ENCODE peak calls at places on chromosomes 13 and 19, in seven cellular contexts. P is stimulated activated naive CD4-positive, alpha-beta T cell treated with Interleukin-2 at 50 U/mL for 16 hours; I is AG04450; Y is choroid plexus epithelial cell; F is SW480; A is Ammon's horn; X is tibial artery. L is an unnamed sample.
A peak's percentile ranks its signal among the peaks of the same experiment; 100 is the strongest.

GRCh38 chr19:6023085-6023682 is 45.2 kb upstream of the RANBP3 start:
- DNase-seq in P (no peak), I (no peak), Y (peak; percentile 50), F (no peak), A (no peak), X (no peak), L (peak; percentile 53)

GRCh38 chr13:27171244-27171829 is at the start of gene USP12:
- DNase-seq in P (peak; percentile 58), I (no peak), Y (no peak), F (peak; percentile 13), A (no peak), X (peak; percentile 67), L (no peak)

GRCh38 chr13:73224708-73225107 is 165.9 kb downstream of the KLF5 start:
- DNase-seq in P (no peak), I (no peak), Y (peak; percentile 11), F (peak; percentile 99), A (no peak), X (no peak), L (no peak)

GRCh38 chr13:72884111-72884510 is 102.2 kb downstream of the PIBF1 start:
- DNase-seq in P (no peak), I (no peak), Y (no peak), F (no peak), A (no peak), X (no peak), L (no peak)

GRCh38 chr13:42574435-42575311 is 721 bp downstream of the TNFSF11 start:
- DNase-seq in P (peak; percentile 75), I (no peak), Y (peak; percentile 30), F (no peak), A (no peak), X (no peak), L (no peak)

GRCh38 chr19:47133021-47133471 is 2.4 kb downstream of the SAE1 start:
- DNase-seq in P (no peak), I (no peak), Y (no peak), F (no peak), A (no peak), X (no peak), L (no peak)

GRCh38 chr13:79886601-79887000 is 405.6 kb downstream of the NDFIP2 start:
- DNase-seq in P (no peak), I (no peak), Y (no peak), F (no peak), A (no peak), X (no peak), L (no peak)

GRCh38 chr19:45882652-45883585 is 3.0 kb downstream of the IRF2BP1 start:
- DNase-seq in P (peak; percentile 76), I (peak; percentile 60), Y (peak; percentile 93), F (peak; percentile 95), A (peak; percentile 70), X (peak; percentile 85), L (peak; percentile 82)

GRCh38 chr19:12411893-12412292 is 10.8 kb upstream of the ZNF799 start:
- DNase-seq in P (no peak), I (no peak), Y (no peak), F (no peak), A (no peak), X (no peak), L (no peak)

GRCh38 chr19:36152061-36152885 is at the start of gene COX7A1:
- DNase-seq in P (no peak), I (no peak), Y (peak; percentile 65), F (no peak), A (no peak), X (peak; percentile 93), L (peak; percentile 90)

GRCh38 chr19:14477417-14478112 is 2.4 kb upstream of the PTGER1 start:
- DNase-seq in P (no peak), I (no peak), Y (peak; percentile 80), F (no peak), A (no peak), X (no peak), L (no peak)

GRCh38 chr13:29908411-29908810 is 58.0 kb upstream of the UBL3 start:
- DNase-seq in P (no peak), I (no peak), Y (no peak), F (peak; percentile 42), A (no peak), X (no peak), L (peak; percentile 49)

GRCh38 chr13:113113846-113114271 is 8.3 kb downstream of the F7 start:
- DNase-seq in P (no peak), I (no peak), Y (no peak), F (no peak), A (no peak), X (peak; percentile 43), L (no peak)

GRCh38 chr13:96652506-96652905 is 341.8 kb downstream of the OXGR1 start:
- DNase-seq in P (no peak), I (no peak), Y (peak; percentile 65), F (no peak), A (no peak), X (no peak), L (no peak)

L was measured in psoas muscle.